ENCODE peak calls at places on chromosomes 5 and 9, in six cellular contexts. K is GM12891, N is H1, W is HepG2, C is K562, T is GM12878. G is an unnamed sample.

GRCh38 chr5:140221697-140222223 is 46.8 kb downstream of the CYSTM1 start:
- DNase-seq in C (no peak), N (no peak), K (no peak), W (no peak), T (no peak), G (no peak)

GRCh38 chr5:141866111-141866510 is 12.1 kb downstream of the PCDH1 start:
- DNase-seq in N (no peak), T (no peak), W (peak), C (no peak), K (no peak), G (no peak)

GRCh38 chr5:142398719-142399034 is 73.9 kb upstream of the SPRY4 start:
- DNase-seq in K (no peak), W (peak), N (no peak), T (no peak), C (no peak), G (no peak)

GRCh38 chr5:110335361-110336046 is 391.0 kb downstream of the TMEM232 start:
- DNase-seq in W (no peak), N (no peak), T (no peak), K (no peak), C (no peak), G (no peak)

GRCh38 chr5:124043456-124043855 is 531.5 kb downstream of the CSNK1G3 start:
- DNase-seq in W (peak), T (no peak), K (no peak), C (no peak), N (no peak), G (no peak)

GRCh38 chr9:132350861-132351315 is 3.9 kb downstream of the SETX start:
- DNase-seq in N (no peak), W (no peak), C (no peak), T (no peak), K (no peak), G (no peak)

GRCh38 chr5:132459031-132459982 is 31.3 kb downstream of the IRF1 start:
- DNase-seq in C (peak), N (no peak), T (no peak), K (no peak), W (no peak), G (no peak)

GRCh38 chr9:116151966-116152381 is 1.6 kb upstream of the PAPPA start:
- DNase-seq in T (no peak), W (no peak), N (no peak), K (no peak), C (no peak), G (no peak)

GRCh38 chr5:132055808-132056609 is 4.4 kb upstream of the IL3 start:
- DNase-seq in W (no peak), K (no peak), N (peak), C (no peak), T (no peak), G (peak)

GRCh38 chr9:107890921-107891465 is 401.4 kb upstream of the KLF4 start:
- DNase-seq in W (no peak), N (no peak), T (no peak), K (no peak), C (no peak), G (no peak)

GRCh38 chr9:73152445-73152844 is 780 bp downstream of the ANXA1 start:
- DNase-seq in N (no peak), C (no peak), T (no peak), K (no peak), W (no peak), G (no peak)

GRCh38 chr9:36566813-36567217 is 5.9 kb upstream of the MELK start:
- DNase-seq in W (no peak), T (no peak), K (no peak), N (no peak), C (no peak), G (no peak)

GRCh38 chr9:16787724-16788123 is 82.7 kb downstream of the BNC2 start:
- DNase-seq in W (no peak), N (no peak), K (no peak), C (no peak), T (no peak), G (no peak)

GRCh38 chr9:124045076-124045829 is 33.7 kb downstream of the LHX2 start:
- DNase-seq in W (no peak), T (no peak), N (no peak), K (no peak), C (peak), G (no peak)

GRCh38 chr5:59874675-59875074 is 18.9 kb downstream of the PDE4D start:
- DNase-seq in K (no peak), T (no peak), W (no peak), N (no peak), C (no peak), G (no peak)

GRCh38 chr5:73448451-73449136 is at the start of gene FOXD1:
- DNase-seq in N (peak), C (peak), T (no peak), K (no peak), W (peak), G (no peak)

GRCh38 chr5:7394889-7395431 is 978 bp upstream of the ADCY2 start:
- DNase-seq in N (peak), W (no peak), T (no peak), C (no peak), K (no peak), G (no peak)

GRCh38 chr5:124806026-124806856 is 59.8 kb upstream of the ZNF608 start:
- DNase-seq in C (peak), N (peak), W (peak), K (no peak), T (no peak), G (no peak)

GRCh38 chr5:82312373-82312856 is 34.3 kb upstream of the RPS23 start:
- DNase-seq in C (peak), N (peak), W (peak), K (no peak), T (no peak), G (peak)

GRCh38 chr9:94882953-94883641 is 156.6 kb downstream of the AOPEP start:
- DNase-seq in T (no peak), N (peak), C (no peak), W (no peak), K (no peak), G (no peak)

GRCh38 chr9:118609355-118610044 is 759.7 kb downstream of the BRINP1 start:
- DNase-seq in W (no peak), C (no peak), K (no peak), T (no peak), N (no peak), G (no peak)

GRCh38 chr5:160479926-160480325 is 58.3 kb downstream of the PTTG1 start:
- DNase-seq in T (no peak), W (no peak), C (no peak), N (no peak), K (no peak), G (no peak)

GRCh38 chr5:1508679-1509290 is 15.0 kb downstream of the LPCAT1 start:
- DNase-seq in T (no peak), K (no peak), W (no peak), C (no peak), N (no peak), G (no peak)

GRCh38 chr5:146340260-146341081 is 1.8 kb downstream of the POU4F3 start:
- DNase-seq in T (no peak), W (peak), C (peak), K (no peak), N (peak), G (no peak)

GRCh38 chr5:170638454-170639220 is 134.8 kb downstream of the KCNIP1 start:
- DNase-seq in K (peak), N (peak), T (no peak), W (peak), C (peak), G (peak)

GRCh38 chr9:133443982-133444381 is 15.8 kb upstream of the CACFD1 start:
- DNase-seq in T (no peak), N (no peak), W (no peak), C (no peak), K (no peak), G (no peak)

GRCh38 chr5:169121631-169122420 is 179.1 kb downstream of the SLIT3 start:
- DNase-seq in W (no peak), C (no peak), N (no peak), T (no peak), K (no peak), G (no peak)

GRCh38 chr5:8098044-8098443 is 229.1 kb downstream of the MTRR start:
- DNase-seq in K (no peak), C (no peak), T (no peak), N (no peak), W (no peak), G (no peak)

GRCh38 chr9:75235632-75236031 is 147.3 kb downstream of the OSTF1 start:
- DNase-seq in T (no peak), N (no peak), K (no peak), C (no peak), W (peak), G (no peak)

GRCh38 chr9:93252116-93252780 is 68.3 kb downstream of the WNK2 start:
- DNase-seq in K (no peak), N (no peak), W (no peak), T (no peak), C (no peak), G (no peak)

GRCh38 chr5:144142826-144143167 is 27.7 kb downstream of the YIPF5 start:
- DNase-seq in W (no peak), K (no peak), T (no peak), N (no peak), C (no peak), G (no peak)

GRCh38 chr5:181173420-181174342 is 26.3 kb downstream of the OR2V2 start:
- DNase-seq in N (peak), W (peak), C (peak), T (peak), K (no peak), G (no peak)

GRCh38 chr5:10162468-10162867 is 87.2 kb downstream of the ATPSCKMT start:
- DNase-seq in C (no peak), W (no peak), T (no peak), K (no peak), N (no peak), G (no peak)

GRCh38 chr5:68419101-68419636 is 203.6 kb downstream of the PIK3R1 start:
- DNase-seq in W (no peak), T (no peak), K (no peak), C (no peak), N (no peak), G (no peak)

GRCh38 chr9:94801242-94801641 is 74.7 kb downstream of the AOPEP start:
- DNase-seq in N (no peak), K (no peak), C (no peak), W (no peak), T (no peak), G (no peak)

DNA sequence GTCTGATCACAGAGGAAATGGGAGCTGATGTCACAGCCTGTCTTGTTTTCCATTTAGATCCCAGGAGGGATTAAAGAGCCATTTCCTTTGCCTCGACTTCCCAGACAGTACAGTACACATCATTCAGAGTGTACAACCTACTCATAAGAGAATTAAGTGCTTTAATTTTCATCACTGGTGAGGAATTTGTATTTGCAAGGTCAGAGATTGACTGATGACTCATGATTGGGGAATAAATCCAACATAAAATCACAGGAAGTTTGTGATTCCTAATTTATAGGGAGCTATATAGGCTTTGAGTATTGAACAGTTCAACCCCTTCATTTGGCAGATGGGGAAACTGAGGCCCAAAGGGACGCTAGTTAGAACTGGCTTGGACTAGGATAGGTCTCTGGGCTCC is 4.1 kb upstream of the TOMM5 start:
- DNase-seq in W (no peak), N (no peak), C (no peak), T (no peak), K (no peak), G (no peak)
- TF ChIP-seq TAF1 in W (no peak), N (no peak), C (no peak), T (no peak), K (no peak), G (no peak)

DNA sequence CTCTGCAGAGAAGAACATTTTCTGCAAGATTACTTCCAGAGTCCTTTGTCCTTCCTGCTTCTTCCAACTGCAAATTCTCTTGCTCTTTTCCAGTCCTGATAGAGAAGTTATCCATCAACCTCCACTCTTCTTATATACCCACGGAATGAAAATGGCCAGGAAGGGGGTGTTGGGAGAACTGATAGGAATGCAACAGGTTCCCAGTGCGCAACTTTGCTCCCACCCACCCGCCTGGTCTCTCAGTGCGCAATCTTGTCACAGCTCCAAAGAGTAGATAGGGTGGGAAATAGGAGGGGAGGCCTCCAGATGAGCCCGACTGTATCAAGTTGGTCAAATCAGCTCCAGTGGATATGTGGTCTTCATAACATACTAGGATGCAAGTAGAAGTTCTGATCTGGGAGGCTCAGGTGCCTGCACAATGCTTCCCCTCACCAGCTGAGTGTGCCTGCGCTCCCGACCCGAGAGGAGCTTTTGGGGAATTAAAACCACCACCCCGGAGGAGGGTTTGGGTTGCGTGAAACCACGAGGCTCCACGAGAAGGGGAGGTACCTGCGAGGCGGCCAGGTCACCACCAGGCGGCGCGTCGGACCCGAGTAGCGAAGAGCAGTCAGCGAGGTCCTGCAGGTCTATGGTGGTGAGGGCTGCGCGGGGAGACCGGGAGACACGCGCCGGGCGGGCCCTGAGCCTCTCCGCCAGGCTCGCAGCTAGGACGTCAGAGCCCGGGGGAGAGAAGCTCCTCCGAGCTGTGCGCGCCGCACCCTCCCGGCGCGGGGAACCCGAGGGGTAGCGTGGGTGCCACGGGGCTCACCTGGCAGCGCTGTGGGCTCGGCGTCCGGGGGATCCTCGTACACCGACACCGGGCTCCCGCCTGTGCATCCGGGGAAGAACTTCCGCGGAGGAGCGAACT is 835 bp downstream of the MCIDAS start:
- DNase-seq in C (peak), K (peak), W (peak), N (peak), T (no peak), G (no peak)
- TF ChIP-seq POLR2A in C (peak), K (no peak), W (no peak), N (no peak), T (no peak), G (no peak)

GRCh38 chr9:79731483-79731882 is 159.7 kb downstream of the TLE4 start:
- DNase-seq in T (peak), N (no peak), W (no peak), C (no peak), K (no peak), G (no peak)
- TF ChIP-seq TAF1 in T (no peak), N (no peak), W (no peak), C (no peak), K (no peak), G (no peak)

DNA sequence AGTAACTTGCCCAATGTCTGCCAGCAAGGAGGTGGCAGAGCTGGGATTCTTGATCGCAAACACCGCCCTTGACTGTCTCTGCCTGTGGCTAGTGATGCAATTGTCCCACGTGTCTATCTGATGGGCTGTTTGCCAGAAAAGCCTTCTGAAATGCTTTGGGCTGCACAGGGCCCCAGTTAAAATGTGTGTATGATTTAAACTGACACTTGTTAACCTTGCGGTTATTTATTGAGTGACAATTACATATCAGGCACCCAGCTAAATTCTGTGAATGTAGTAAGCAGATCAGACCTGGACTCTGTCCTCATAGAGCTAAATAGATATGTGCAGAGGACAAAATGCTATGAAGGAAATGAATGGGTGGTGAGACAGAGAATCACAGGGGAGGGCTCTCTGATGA is 11.6 kb upstream of the IL12B start:
- DNase-seq in W (peak), N (no peak), K (no peak), C (peak), T (no peak), G (no peak)
- TF ChIP-seq POLR2A in W (no peak), N (no peak), K (no peak), C (no peak), T (no peak), G (no peak)

GRCh38 chr9:134692573-134692860 is 50.9 kb downstream of the COL5A1 start:
- DNase-seq in W (no peak), T (no peak), N (no peak), C (no peak), K (no peak), G (no peak)
- TF ChIP-seq TAF1 in W (no peak), T (no peak), N (no peak), C (no peak), K (no peak), G (no peak)

GRCh38 chr5:135073771-135074345 is 39.8 kb upstream of the PITX1 start:
- DNase-seq in N (no peak), W (no peak), K (no peak), T (no peak), C (no peak), G (no peak)

GRCh38 chr5:135071311-135071710 is 37.3 kb upstream of the PITX1 start:
- DNase-seq in W (no peak), C (no peak), K (no peak), T (no peak), N (no peak), G (no peak)

GRCh38 chr5:135069895-135070657 is 36.0 kb upstream of the PITX1 start:
- DNase-seq in W (no peak), N (no peak), K (no peak), T (no peak), C (no peak), G (no peak)

GRCh38 chr5:135075621-135076585 is 41.9 kb upstream of the PITX1 start:
- DNase-seq in K (no peak), C (no peak), N (no peak), T (no peak), W (no peak), G (no peak)

DNA sequence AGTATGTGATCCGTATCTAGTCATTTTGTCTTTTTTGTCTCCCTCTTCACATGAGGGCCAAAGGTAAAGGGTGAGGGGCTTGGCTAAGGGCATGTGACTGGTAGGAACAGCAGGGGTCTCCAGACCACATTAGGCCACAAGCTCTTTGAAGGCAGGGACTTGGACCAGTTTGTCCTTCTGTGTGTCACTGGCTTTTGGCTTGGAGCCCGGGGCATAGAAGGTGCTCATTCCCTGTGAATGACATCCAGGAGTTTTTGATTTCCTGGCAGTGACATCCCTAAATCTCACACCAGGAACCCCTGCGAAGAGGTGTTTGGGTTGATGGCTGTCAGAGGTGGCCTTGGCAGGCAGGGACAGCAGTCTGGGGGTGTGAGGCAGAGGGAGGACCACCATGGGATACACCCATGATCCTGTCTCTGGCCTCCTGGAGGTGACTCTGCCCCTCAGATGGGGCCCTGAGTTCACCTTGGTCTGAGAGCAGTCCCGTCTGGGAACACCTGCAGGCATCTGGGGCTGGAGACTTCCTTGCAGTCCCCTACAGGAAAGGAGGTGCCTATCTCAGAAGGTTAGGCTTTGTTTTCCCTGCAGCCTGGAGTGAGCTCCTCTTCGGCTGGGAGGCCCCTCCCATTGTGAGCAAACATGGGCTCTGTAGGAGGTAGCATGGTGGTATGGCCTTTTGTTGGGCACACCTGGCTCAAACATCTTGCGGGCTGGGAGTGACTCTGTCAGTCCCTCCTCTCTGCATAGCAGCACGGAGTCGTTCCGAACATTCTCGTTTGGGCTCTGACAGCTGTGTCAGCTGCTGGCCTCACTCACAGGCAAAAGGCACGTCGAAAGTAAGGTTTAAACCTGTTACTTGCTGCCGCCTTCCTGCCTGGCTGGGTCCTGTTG is 38.6 kb upstream of the PITX1 start:
- DNase-seq in W (no peak), C (no peak), T (no peak), K (no peak), N (peak), G (no peak)
- TF ChIP-seq POLR2A in W (no peak), C (no peak), T (no peak), K (no peak), N (no peak), G (no peak)

GRCh38 chr9:136671646-136672430 is 9.1 kb downstream of the EGFL7 start:
- DNase-seq in K (peak), W (no peak), N (peak), C (peak), T (no peak), G (peak)
- TF ChIP-seq TAF1 in K (no peak), W (no peak), N (no peak), C (no peak), T (no peak), G (no peak)

GRCh38 chr5:173563246-173563645 is 53.2 kb downstream of the BOD1 start:
- DNase-seq in T (no peak), W (no peak), N (no peak), C (no peak), K (no peak), G (no peak)
- TF ChIP-seq POLR2A in T (no peak), W (no peak), N (no peak), C (no peak), K (no peak), G (no peak)